ENCODE peak calls at places on chromosomes 11 and 22, in seven cellular contexts. X is heart left ventricle, V is cardiac muscle cell, F is upper lobe of right lung, L is stomach, W is tibial artery, Z is PC-3. C is an unnamed sample.

GRCh38 chr11:12559011-12559410 is 115.2 kb upstream of the TEAD1 start:
- DNase-seq in X (no peak), V (no peak), F (no peak), L (no peak), W (no peak), Z (no peak), C (no peak)

GRCh38 chr11:44015624-44016007 is 32.2 kb upstream of the ACCSL start:
- DNase-seq in X (no peak), V (no peak), F (no peak), L (no peak), W (no peak), Z (no peak), C (no peak)

GRCh38 chr11:102545701-102546100 is 15.2 kb upstream of the MMP7 start:
- DNase-seq in X (no peak), V (no peak), F (no peak), L (no peak), W (no peak), Z (peak; percentile 42), C (no peak)

GRCh38 chr11:61687420-61687819 is 7.2 kb downstream of the DAGLA start:
- DNase-seq in X (no peak), V (no peak), F (no peak), L (no peak), W (no peak), Z (no peak), C (no peak)

GRCh38 chr22:42805016-42805997 is 51.8 kb downstream of the ARFGAP3 start:
- DNase-seq in X (peak; percentile 73), V (no peak), F (peak; percentile 82), L (peak; percentile 89), W (no peak), Z (no peak), C (peak; percentile 55)

GRCh38 chr11:71109186-71109585 is 143.2 kb downstream of the SHANK2 start:
- DNase-seq in X (no peak), V (no peak), F (no peak), L (no peak), W (no peak), Z (no peak), C (no peak)

GRCh38 chr11:46930089-46930488 is 6.5 kb upstream of the CSTPP1 start:
- DNase-seq in X (no peak), V (peak; percentile 42), F (no peak), L (no peak), W (no peak), Z (peak; percentile 43), C (no peak)

GRCh38 chr22:41217553-41218157 is 12.5 kb downstream of the L3MBTL2 start:
- DNase-seq in X (peak; percentile 88), V (peak; percentile 94), F (peak; percentile 82), L (peak; percentile 42), W (no peak), Z (no peak), C (peak; percentile 84)

GRCh38 chr11:73797457-73797856 is 9.8 kb downstream of the MRPL48 start:
- DNase-seq in X (no peak), V (no peak), F (no peak), L (no peak), W (no peak), Z (no peak), C (no peak)

GRCh38 chr11:34148504-34149165 is 43.2 kb downstream of the NAT10 start:
- DNase-seq in X (no peak), V (no peak), F (no peak), L (no peak), W (no peak), Z (no peak), C (no peak)

GRCh38 chr11:34147581-34147980 is 42.2 kb downstream of the NAT10 start:
- DNase-seq in X (no peak), V (no peak), F (no peak), L (no peak), W (no peak), Z (no peak), C (no peak)

GRCh38 chr11:34149786-34150185 is 44.4 kb downstream of the NAT10 start:
- DNase-seq in X (no peak), V (peak; percentile 29), F (no peak), L (no peak), W (no peak), Z (peak; percentile 7), C (no peak)

GRCh38 chr11:34150494-34151151 is 45.2 kb downstream of the NAT10 start:
- DNase-seq in X (no peak), V (no peak), F (no peak), L (no peak), W (no peak), Z (no peak), C (no peak)

GRCh38 chr11:34149274-34149673 is 43.8 kb downstream of the NAT10 start:
- DNase-seq in X (no peak), V (no peak), F (no peak), L (no peak), W (no peak), Z (no peak), C (no peak)
- H3K27ac ChIP-seq in X (no peak overlapping the region), V (peak overlapping the region; percentile 65), F (no peak overlapping the region), L (no peak overlapping the region), W (no peak overlapping the region), Z (no peak overlapping the region), C (no peak overlapping the region)

GRCh38 chr22:23750744-23751440 is at the start of gene ZNF70:
- DNase-seq in X (peak; percentile 93), V (peak; percentile 85), F (peak; percentile 96), L (peak; percentile 95), W (peak; percentile 93), Z (peak; percentile 85), C (peak; percentile 82)
- TF ChIP-seq CTCF in X (no peak), V (peak; percentile 25), F (peak; percentile 26), L (no peak), W (no peak), Z (no peak), C (peak; percentile 31)

DNA sequence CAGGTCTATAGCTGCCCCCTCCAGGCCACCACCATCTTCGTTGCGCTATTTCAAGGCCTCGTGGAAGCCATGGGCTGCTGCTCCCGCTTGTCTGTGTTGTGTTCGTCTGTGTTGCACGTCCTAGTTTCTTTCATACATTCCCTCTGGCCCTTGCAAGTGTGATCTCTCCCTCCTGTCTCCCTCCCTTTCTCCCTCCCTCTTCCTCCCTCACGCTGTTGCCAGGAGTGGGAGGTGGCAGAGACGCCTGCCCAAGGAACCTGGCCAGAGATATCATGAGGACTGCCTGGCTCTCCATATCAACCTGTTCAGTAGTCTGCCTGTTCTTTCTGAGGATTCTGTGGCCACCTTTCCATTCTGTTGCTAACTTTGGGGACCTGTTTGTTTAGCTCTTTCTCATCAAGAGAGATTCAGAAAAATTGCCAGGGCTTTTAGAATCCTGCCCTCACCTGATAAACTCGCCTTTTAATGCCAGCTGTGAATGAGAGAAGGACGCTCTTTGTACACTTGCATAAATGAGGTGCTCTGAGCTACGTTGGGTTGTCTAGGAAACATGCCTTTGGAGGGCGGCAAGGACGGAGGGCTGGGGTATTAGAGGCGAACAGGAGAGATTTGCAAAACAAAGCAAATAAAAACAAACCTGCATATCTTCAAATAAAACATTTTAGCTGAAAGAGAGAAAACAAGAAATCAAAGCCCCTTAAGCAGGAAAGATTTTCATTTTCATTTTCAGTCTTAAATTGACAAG is 185.2 kb downstream of the TBC1D22A start:
- DNase-seq in X (no peak), V (no peak), F (no peak), L (no peak), W (no peak), Z (no peak), C (no peak)
- H3K36me3 ChIP-seq in X (no peaks in the 10 kb centered on the region), V (no peaks in the 10 kb centered on the region), F (no peaks in the 10 kb centered on the region), L (peaks cover 20% of the 10 kb centered on the region), W (peaks cover 30% of the 10 kb centered on the region), Z (no peaks in the 10 kb centered on the region), C (no peaks in the 10 kb centered on the region)

GRCh38 chr11:65503606-65503922 is 4.7 kb downstream of the MALAT1 start:
- DNase-seq in X (no peak), V (peak; percentile 61), F (no peak), L (no peak), W (no peak), Z (no peak), C (no peak)
- H3K27ac ChIP-seq in X (peak overlapping the region; percentile 99), V (peak overlapping the region; percentile 100), F (peak overlapping the region; percentile 100), L (peak overlapping the region; percentile 93), W (peak overlapping the region; percentile 99), Z (no peak overlapping the region), C (peak overlapping the region; percentile 97)